ENCODE peak calls at places on chromosomes 1 and 21, in seven cellular contexts. One of them, this sample, is unnamed.

GRCh38 chr1:209485167-209485566 is 98.3 kb upstream of the CAMK1G start:
- DNase-seq in tibial artery: no peak
- DNase-seq in BE2C: peak
- DNase-seq in transverse colon: no peak
- DNase-seq in CD4-positive, alpha-beta T cell: no peak
- DNase-seq in hepatocyte: peak
- DNase-seq in GM12865: no peak
- DNase-seq in this sample: peak

GRCh38 chr1:81706650-81707435 is 93.9 kb upstream of the ADGRL2 start:
- DNase-seq in BE2C: no peak
- DNase-seq in CD4-positive, alpha-beta T cell: no peak
- DNase-seq in GM12865: no peak
- DNase-seq in tibial artery: no peak
- DNase-seq in transverse colon: no peak
- DNase-seq in hepatocyte: no peak
- DNase-seq in this sample: no peak

GRCh38 chr1:192747942-192748341 is 60.9 kb upstream of the RGS2 start:
- DNase-seq in tibial artery: no peak
- DNase-seq in GM12865: no peak
- DNase-seq in BE2C: no peak
- DNase-seq in transverse colon: no peak
- DNase-seq in CD4-positive, alpha-beta T cell: no peak
- DNase-seq in hepatocyte: no peak
- DNase-seq in this sample: no peak

GRCh38 chr1:68103006-68103545 is 52.6 kb upstream of the DIRAS3 start:
- DNase-seq in tibial artery: no peak
- DNase-seq in GM12865: no peak
- DNase-seq in hepatocyte: no peak
- DNase-seq in CD4-positive, alpha-beta T cell: no peak
- DNase-seq in BE2C: no peak
- DNase-seq in transverse colon: no peak
- DNase-seq in this sample: no peak

GRCh38 chr1:116680752-116681151 is 13.2 kb upstream of the IGSF3 start:
- DNase-seq in CD4-positive, alpha-beta T cell: no peak
- DNase-seq in hepatocyte: no peak
- DNase-seq in GM12865: no peak
- DNase-seq in BE2C: no peak
- DNase-seq in transverse colon: no peak
- DNase-seq in tibial artery: no peak
- DNase-seq in this sample: no peak

GRCh38 chr1:10514490-10515235 is 39.9 kb downstream of the PEX14 start:
- DNase-seq in BE2C: peak
- DNase-seq in CD4-positive, alpha-beta T cell: no peak
- DNase-seq in hepatocyte: peak
- DNase-seq in GM12865: peak
- DNase-seq in transverse colon: no peak
- DNase-seq in tibial artery: no peak
- DNase-seq in this sample: no peak

GRCh38 chr1:219120625-219121544 is 52.8 kb upstream of the LYPLAL1 start:
- DNase-seq in hepatocyte: peak
- DNase-seq in transverse colon: no peak
- DNase-seq in GM12865: no peak
- DNase-seq in CD4-positive, alpha-beta T cell: no peak
- DNase-seq in tibial artery: no peak
- DNase-seq in BE2C: peak
- DNase-seq in this sample: peak

GRCh38 chr1:181768930-181769280 is 285.6 kb downstream of the CACNA1E start:
- DNase-seq in BE2C: no peak
- DNase-seq in CD4-positive, alpha-beta T cell: no peak
- DNase-seq in transverse colon: no peak
- DNase-seq in hepatocyte: no peak
- DNase-seq in tibial artery: no peak
- DNase-seq in GM12865: no peak
- DNase-seq in this sample: no peak

GRCh38 chr1:89725016-89725380 is 92.1 kb downstream of the LRRC8C start:
- DNase-seq in CD4-positive, alpha-beta T cell: no peak
- DNase-seq in hepatocyte: peak
- DNase-seq in transverse colon: peak
- DNase-seq in tibial artery: no peak
- DNase-seq in BE2C: no peak
- DNase-seq in GM12865: no peak
- DNase-seq in this sample: no peak

GRCh38 chr1:29563571-29563970 is 327.2 kb downstream of the PTPRU start:
- DNase-seq in BE2C: no peak
- DNase-seq in hepatocyte: no peak
- DNase-seq in transverse colon: no peak
- DNase-seq in GM12865: no peak
- DNase-seq in tibial artery: no peak
- DNase-seq in CD4-positive, alpha-beta T cell: no peak
- DNase-seq in this sample: no peak

GRCh38 chr21:28858424-28858823 is 134.3 kb downstream of the LTN1 start:
- DNase-seq in BE2C: no peak
- DNase-seq in tibial artery: no peak
- DNase-seq in CD4-positive, alpha-beta T cell: no peak
- DNase-seq in hepatocyte: no peak
- DNase-seq in transverse colon: no peak
- DNase-seq in GM12865: no peak
- DNase-seq in this sample: no peak

GRCh38 chr1:63112155-63112914 is 210.0 kb upstream of the FOXD3 start:
- DNase-seq in tibial artery: no peak
- DNase-seq in GM12865: peak
- DNase-seq in BE2C: no peak
- DNase-seq in hepatocyte: no peak
- DNase-seq in transverse colon: no peak
- DNase-seq in CD4-positive, alpha-beta T cell: no peak
- DNase-seq in this sample: no peak

GRCh38 chr1:7558921-7559869 is 211.9 kb upstream of the VAMP3 start:
- DNase-seq in tibial artery: no peak
- DNase-seq in transverse colon: no peak
- DNase-seq in CD4-positive, alpha-beta T cell: no peak
- DNase-seq in GM12865: no peak
- DNase-seq in BE2C: no peak
- DNase-seq in hepatocyte: no peak
- DNase-seq in this sample: no peak

GRCh38 chr1:3174487-3175247 is 105.7 kb downstream of the PRDM16 start:
- DNase-seq in hepatocyte: no peak
- DNase-seq in CD4-positive, alpha-beta T cell: no peak
- DNase-seq in BE2C: no peak
- DNase-seq in tibial artery: peak
- DNase-seq in transverse colon: peak
- DNase-seq in GM12865: no peak
- DNase-seq in this sample: peak

GRCh38 chr1:160544647-160545046 is 21.6 kb upstream of the SLAMF6 start:
- DNase-seq in BE2C: no peak
- DNase-seq in GM12865: peak
- DNase-seq in hepatocyte: peak
- DNase-seq in tibial artery: no peak
- DNase-seq in transverse colon: no peak
- DNase-seq in CD4-positive, alpha-beta T cell: no peak
- DNase-seq in this sample: no peak
- TF ChIP-seq CTCF in BE2C: peak
- TF ChIP-seq CTCF in GM12865: peak
- TF ChIP-seq CTCF in hepatocyte: peak
- TF ChIP-seq CTCF in tibial artery: no peak
- TF ChIP-seq CTCF in transverse colon: peak
- TF ChIP-seq CTCF in CD4-positive, alpha-beta T cell: peak
- TF ChIP-seq CTCF in this sample: peak

GRCh38 chr21:31731802-31732537 is at the start of gene SCAF4:
- DNase-seq in GM12865: peak
- DNase-seq in CD4-positive, alpha-beta T cell: peak
- DNase-seq in hepatocyte: peak
- DNase-seq in BE2C: peak
- DNase-seq in transverse colon: peak
- DNase-seq in tibial artery: peak
- DNase-seq in this sample: peak

GRCh38 chr21:31729622-31730343 is 2.1 kb downstream of the SCAF4 start:
- DNase-seq in BE2C: no peak
- DNase-seq in hepatocyte: no peak
- DNase-seq in GM12865: no peak
- DNase-seq in CD4-positive, alpha-beta T cell: no peak
- DNase-seq in transverse colon: no peak
- DNase-seq in tibial artery: no peak
- DNase-seq in this sample: no peak

GRCh38 chr21:31732538-31732864 is 583 bp upstream of the SCAF4 start:
- DNase-seq in BE2C: no peak
- DNase-seq in tibial artery: no peak
- DNase-seq in GM12865: no peak
- DNase-seq in hepatocyte: no peak
- DNase-seq in CD4-positive, alpha-beta T cell: no peak
- DNase-seq in transverse colon: no peak
- DNase-seq in this sample: no peak

GRCh38 chr21:31730687-31731111 is 1.2 kb downstream of the SCAF4 start:
- DNase-seq in GM12865: peak
- DNase-seq in hepatocyte: no peak
- DNase-seq in tibial artery: no peak
- DNase-seq in BE2C: no peak
- DNase-seq in CD4-positive, alpha-beta T cell: no peak
- DNase-seq in transverse colon: no peak
- DNase-seq in this sample: peak

DNA sequence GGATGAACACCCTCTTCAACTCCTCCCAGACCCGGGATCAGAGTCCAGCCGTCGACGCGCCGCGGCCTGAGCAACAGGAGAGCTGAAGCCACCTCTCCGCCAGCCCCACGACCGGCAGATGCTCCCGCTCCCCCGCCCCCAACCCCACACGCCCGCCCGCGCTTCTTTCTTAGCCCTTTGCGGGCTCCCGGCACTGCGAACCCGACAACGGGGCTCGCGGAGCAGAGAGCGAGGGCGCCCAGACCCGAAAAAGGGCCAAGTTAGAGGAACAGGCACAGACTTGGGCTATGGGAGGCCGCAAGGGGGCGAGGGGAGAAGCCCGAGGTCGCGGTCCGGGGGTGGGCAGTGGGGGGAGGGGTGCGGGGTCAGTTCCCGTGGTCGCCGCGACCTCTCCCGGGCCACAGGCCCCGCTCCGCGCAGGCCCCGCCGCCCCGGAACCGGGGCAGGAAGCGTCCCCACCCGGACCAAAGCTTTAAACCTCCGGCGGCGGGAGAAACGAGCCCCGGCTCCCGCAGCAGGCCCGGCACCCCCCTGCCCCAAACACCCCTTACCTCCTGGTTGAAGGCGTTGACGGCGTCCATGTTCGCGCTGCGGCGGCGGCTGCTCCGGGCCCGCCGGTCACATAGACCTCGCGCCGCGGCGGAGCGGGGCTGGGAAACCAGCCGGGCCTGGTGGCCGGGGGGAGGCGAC is 661 bp downstream of the SCAF4 start:
- DNase-seq in GM12865: peak
- DNase-seq in BE2C: peak
- DNase-seq in CD4-positive, alpha-beta T cell: peak
- DNase-seq in tibial artery: peak
- DNase-seq in hepatocyte: peak
- DNase-seq in transverse colon: peak
- DNase-seq in this sample: peak
- TF ChIP-seq CTCF in GM12865: peak
- TF ChIP-seq CTCF in BE2C: peak
- TF ChIP-seq CTCF in CD4-positive, alpha-beta T cell: no peak
- TF ChIP-seq CTCF in tibial artery: no peak
- TF ChIP-seq CTCF in hepatocyte: peak
- TF ChIP-seq CTCF in transverse colon: peak
- TF ChIP-seq CTCF in this sample: no peak

DNA sequence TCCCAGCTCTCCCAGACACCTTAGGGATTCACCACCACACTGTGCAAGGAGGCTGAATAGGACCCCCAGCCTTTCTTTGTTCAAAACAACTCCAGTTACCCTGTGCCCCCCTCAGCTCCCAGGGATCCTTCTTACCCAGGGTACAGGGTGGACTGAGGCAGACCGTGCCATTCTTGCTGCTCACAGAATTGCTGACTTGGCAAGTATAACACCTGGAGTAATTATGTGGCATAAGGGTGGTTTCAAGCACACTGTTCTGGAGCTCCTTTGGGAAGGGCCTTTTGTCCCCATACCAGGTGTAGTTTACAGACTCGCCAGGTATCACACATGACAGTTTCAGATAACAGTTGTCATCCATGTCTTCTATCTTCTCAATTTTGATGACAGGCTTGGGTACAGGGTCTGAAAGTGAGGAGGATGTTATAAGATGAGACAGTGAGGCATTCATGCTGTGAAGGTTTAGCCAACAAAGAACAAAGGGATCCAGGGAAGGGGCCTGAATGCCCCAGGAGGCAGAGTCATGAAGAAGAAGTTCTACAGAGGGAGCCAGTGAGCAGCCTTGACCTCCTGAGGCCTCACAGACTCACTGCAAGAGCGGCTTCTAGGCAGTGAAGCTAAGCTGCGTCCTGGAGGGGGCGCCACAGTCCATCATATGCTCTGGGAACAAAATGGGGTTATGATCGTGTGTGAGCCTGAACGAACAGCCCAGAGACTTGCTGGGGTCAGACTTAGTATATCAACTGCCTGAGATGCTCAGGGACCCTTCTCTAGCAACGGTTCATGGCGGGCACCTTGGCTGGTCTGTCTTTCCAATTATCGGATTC is 30.3 kb downstream of the CD48 start:
- DNase-seq in hepatocyte: peak
- DNase-seq in GM12865: peak
- DNase-seq in CD4-positive, alpha-beta T cell: peak
- DNase-seq in transverse colon: peak
- DNase-seq in tibial artery: peak
- DNase-seq in BE2C: peak
- DNase-seq in this sample: peak
- TF ChIP-seq CTCF in hepatocyte: peak
- TF ChIP-seq CTCF in GM12865: peak
- TF ChIP-seq CTCF in CD4-positive, alpha-beta T cell: peak
- TF ChIP-seq CTCF in transverse colon: peak
- TF ChIP-seq CTCF in tibial artery: peak
- TF ChIP-seq CTCF in BE2C: peak
- TF ChIP-seq CTCF in this sample: peak

DNA sequence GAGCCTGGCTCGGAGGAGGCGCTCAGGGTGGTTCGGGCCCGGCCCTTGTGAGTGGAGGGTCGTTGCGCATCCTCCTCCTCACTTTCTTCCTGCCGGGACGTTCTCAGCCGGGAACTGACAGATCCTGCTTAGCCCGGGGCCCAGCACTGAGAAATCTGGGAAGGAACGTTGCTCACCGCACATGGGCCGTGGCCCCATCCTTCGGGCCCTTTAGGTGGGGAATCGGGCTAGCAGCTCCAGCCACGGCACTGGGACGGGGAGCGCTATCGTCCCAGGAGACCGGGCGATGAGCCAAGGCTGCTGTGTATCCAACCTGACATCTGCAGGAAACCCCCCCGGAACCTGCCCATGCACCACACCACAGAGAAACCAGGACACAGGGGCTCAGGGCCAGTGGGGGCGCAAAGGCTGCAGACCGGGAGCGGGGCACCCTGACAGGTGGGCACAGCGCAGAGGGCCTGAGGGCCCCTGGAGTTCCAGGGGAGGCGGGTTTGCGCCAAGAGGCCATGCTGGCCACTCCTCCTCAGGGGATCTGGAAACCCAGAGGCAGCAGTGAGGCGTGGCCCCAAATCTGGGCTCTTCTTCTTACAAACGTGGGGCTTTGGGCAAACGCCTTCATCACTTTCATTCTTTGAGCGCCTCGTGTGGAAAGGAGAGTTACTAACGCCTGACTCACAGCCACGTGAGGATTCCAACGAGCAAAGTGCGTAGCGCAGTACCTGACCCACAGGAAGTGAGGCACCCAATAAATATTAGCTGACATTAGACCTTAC is at the start of gene SH2D5:
- DNase-seq in GM12865: peak
- DNase-seq in hepatocyte: peak
- DNase-seq in BE2C: peak
- DNase-seq in transverse colon: peak
- DNase-seq in tibial artery: peak
- DNase-seq in CD4-positive, alpha-beta T cell: peak
- DNase-seq in this sample: peak
- TF ChIP-seq CTCF in GM12865: peak
- TF ChIP-seq CTCF in hepatocyte: peak
- TF ChIP-seq CTCF in BE2C: peak
- TF ChIP-seq CTCF in transverse colon: peak
- TF ChIP-seq CTCF in tibial artery: peak
- TF ChIP-seq CTCF in CD4-positive, alpha-beta T cell: peak
- TF ChIP-seq CTCF in this sample: no peak

GRCh38 chr1:201156819-201157218 is 2.5 kb upstream of the TMEM9 start:
- DNase-seq in GM12865: no peak
- DNase-seq in hepatocyte: no peak
- DNase-seq in BE2C: no peak
- DNase-seq in tibial artery: no peak
- DNase-seq in CD4-positive, alpha-beta T cell: no peak
- DNase-seq in transverse colon: no peak
- DNase-seq in this sample: no peak
- TF ChIP-seq CTCF in GM12865: no peak
- TF ChIP-seq CTCF in hepatocyte: no peak
- TF ChIP-seq CTCF in BE2C: no peak
- TF ChIP-seq CTCF in tibial artery: no peak
- TF ChIP-seq CTCF in CD4-positive, alpha-beta T cell: no peak
- TF ChIP-seq CTCF in transverse colon: no peak
- TF ChIP-seq CTCF in this sample: no peak

This sample was measured in adrenal gland.